ENCODE peak calls at places on chromosome 22, in six cellular contexts. G is cardiac fibroblast; B is activated CD4-positive, alpha-beta T cell treated with anti-CD3 and anti-CD28 coated beads for 48 hours; A is amniotic epithelial cell; Y is heart left ventricle; J is RWPE1. R is an unnamed sample.
A peak's percentile ranks its signal among the peaks of the same experiment; 100 is the strongest.

GRCh38 chr22:26372890-26373289 is 56.2 kb upstream of the ASPHD2 start:
- DNase-seq in A (no peak), B (no peak), G (no peak), J (no peak), Y (no peak), R (no peak)

GRCh38 chr22:22593964-22594656 is 35.0 kb upstream of the PRAME start:
- DNase-seq in Y (peak; percentile 69), G (peak; percentile 64), J (no peak), B (peak; percentile 73), A (peak; percentile 35), R (peak; percentile 6)

GRCh38 chr22:43110927-43111623 is 525 bp downstream of the BIK start:
- DNase-seq in G (no peak), J (no peak), B (peak; percentile 48), A (no peak), Y (no peak), R (no peak)

GRCh38 chr22:46576556-46577351 is 39.3 kb upstream of the CELSR1 start:
- DNase-seq in B (peak; percentile 56), G (peak; percentile 35), A (peak; percentile 36), Y (peak; percentile 83), J (peak; percentile 40), R (no peak)

GRCh38 chr22:34099278-34099677 is 179.0 kb upstream of the LARGE1 start:
- DNase-seq in B (no peak), G (no peak), Y (no peak), J (no peak), A (no peak), R (no peak)

GRCh38 chr22:25109878-25110595 is 89.6 kb upstream of the CRYBB3 start:
- DNase-seq in A (no peak), J (no peak), Y (no peak), B (no peak), G (no peak), R (peak; percentile 96)

GRCh38 chr22:38614331-38615122 is 41.7 kb downstream of the FAM227A start:
- DNase-seq in J (no peak), A (no peak), B (no peak), G (peak; percentile 24), Y (no peak), R (peak; percentile 67)

GRCh38 chr22:46947516-46948260 is 185.2 kb downstream of the TBC1D22A start:
- DNase-seq in Y (no peak), B (no peak), J (no peak), A (no peak), G (no peak), R (no peak)

GRCh38 chr22:44869196-44869595 is 116.8 kb downstream of the ARHGAP8 start:
- DNase-seq in J (no peak), G (no peak), Y (peak; percentile 10), A (no peak), B (no peak), R (no peak)

GRCh38 chr22:16953206-16954059 is 54.6 kb downstream of the GAB4 start:
- DNase-seq in B (no peak), Y (no peak), A (no peak), J (no peak), G (no peak), R (no peak)

GRCh38 chr22:21446827-21447690 is 20.1 kb upstream of the TMEM191C start:
- DNase-seq in J (no peak), G (no peak), B (no peak), Y (no peak), A (no peak), R (no peak)

GRCh38 chr22:29979645-29980303 is 96.8 kb downstream of the MTMR3 start:
- DNase-seq in G (no peak), J (no peak), B (no peak), A (no peak), Y (no peak), R (no peak)

GRCh38 chr22:30575011-30575671 is 676 bp upstream of the GAL3ST1 start:
- DNase-seq in B (no peak), A (peak; percentile 88), G (peak; percentile 74), Y (no peak), J (no peak), R (no peak)